ENCODE peak calls at places on chromosomes 12 and 14, in eight cellular contexts. One of them, this sample, is unnamed.

GRCh38 chr14:68983210-68983609 is 4.1 kb upstream of the ACTN1 start:
- DNase-seq in testis: no peak
- DNase-seq in adrenal gland: peak
- DNase-seq in A549: no peak
- DNase-seq in right lobe of liver: no peak
- DNase-seq in prostate gland: no peak
- DNase-seq in upper lobe of left lung: no peak
- DNase-seq in lower leg skin: no peak
- DNase-seq in this sample: no peak

GRCh38 chr12:1883513-1883912 is 34.9 kb downstream of the CACNA2D4 start:
- DNase-seq in testis: no peak
- DNase-seq in upper lobe of left lung: no peak
- DNase-seq in right lobe of liver: no peak
- DNase-seq in prostate gland: no peak
- DNase-seq in A549: no peak
- DNase-seq in lower leg skin: no peak
- DNase-seq in adrenal gland: no peak
- DNase-seq in this sample: no peak

GRCh38 chr14:50736932-50737419 is 68.9 kb upstream of the SAV1 start:
- DNase-seq in testis: peak
- DNase-seq in upper lobe of left lung: no peak
- DNase-seq in prostate gland: peak
- DNase-seq in adrenal gland: no peak
- DNase-seq in right lobe of liver: no peak
- DNase-seq in lower leg skin: no peak
- DNase-seq in A549: no peak
- DNase-seq in this sample: no peak

GRCh38 chr12:85281947-85282312 is 1.9 kb downstream of the ALX1 start:
- DNase-seq in testis: no peak
- DNase-seq in A549: no peak
- DNase-seq in upper lobe of left lung: no peak
- DNase-seq in adrenal gland: no peak
- DNase-seq in prostate gland: no peak
- DNase-seq in right lobe of liver: no peak
- DNase-seq in lower leg skin: no peak
- DNase-seq in this sample: no peak

GRCh38 chr14:91295851-91296796 is 51.6 kb upstream of the GPR68 start:
- DNase-seq in testis: no peak
- DNase-seq in A549: no peak
- DNase-seq in lower leg skin: no peak
- DNase-seq in right lobe of liver: no peak
- DNase-seq in prostate gland: no peak
- DNase-seq in upper lobe of left lung: no peak
- DNase-seq in adrenal gland: no peak
- DNase-seq in this sample: no peak

GRCh38 chr12:103884316-103884715 is 43.3 kb upstream of the NT5DC3 start:
- DNase-seq in A549: no peak
- DNase-seq in adrenal gland: peak
- DNase-seq in upper lobe of left lung: no peak
- DNase-seq in prostate gland: no peak
- DNase-seq in testis: peak
- DNase-seq in right lobe of liver: no peak
- DNase-seq in lower leg skin: no peak
- DNase-seq in this sample: no peak

GRCh38 chr12:121773011-121773777 is 20.3 kb downstream of the RHOF start:
- DNase-seq in right lobe of liver: peak
- DNase-seq in upper lobe of left lung: peak
- DNase-seq in adrenal gland: peak
- DNase-seq in lower leg skin: no peak
- DNase-seq in prostate gland: peak
- DNase-seq in A549: peak
- DNase-seq in testis: peak
- DNase-seq in this sample: no peak

GRCh38 chr14:93249128-93249831 is 42.2 kb downstream of the UBR7 start:
- DNase-seq in right lobe of liver: no peak
- DNase-seq in testis: no peak
- DNase-seq in A549: no peak
- DNase-seq in adrenal gland: no peak
- DNase-seq in prostate gland: no peak
- DNase-seq in upper lobe of left lung: no peak
- DNase-seq in lower leg skin: no peak
- DNase-seq in this sample: no peak

GRCh38 chr12:57740656-57741412 is 2.3 kb upstream of the AGAP2 start:
- DNase-seq in lower leg skin: no peak
- DNase-seq in prostate gland: no peak
- DNase-seq in testis: no peak
- DNase-seq in right lobe of liver: peak
- DNase-seq in upper lobe of left lung: no peak
- DNase-seq in adrenal gland: no peak
- DNase-seq in A549: no peak
- DNase-seq in this sample: no peak

GRCh38 chr14:104390941-104391901 is 188.3 kb upstream of the C14orf180 start:
- DNase-seq in lower leg skin: no peak
- DNase-seq in prostate gland: no peak
- DNase-seq in A549: no peak
- DNase-seq in right lobe of liver: no peak
- DNase-seq in adrenal gland: no peak
- DNase-seq in testis: peak
- DNase-seq in upper lobe of left lung: peak
- DNase-seq in this sample: peak

GRCh38 chr12:27865421-27865820 is 85.4 kb upstream of the MANSC4 start:
- DNase-seq in A549: no peak
- DNase-seq in lower leg skin: no peak
- DNase-seq in adrenal gland: no peak
- DNase-seq in right lobe of liver: no peak
- DNase-seq in prostate gland: no peak
- DNase-seq in upper lobe of left lung: no peak
- DNase-seq in testis: no peak
- DNase-seq in this sample: no peak

DNA sequence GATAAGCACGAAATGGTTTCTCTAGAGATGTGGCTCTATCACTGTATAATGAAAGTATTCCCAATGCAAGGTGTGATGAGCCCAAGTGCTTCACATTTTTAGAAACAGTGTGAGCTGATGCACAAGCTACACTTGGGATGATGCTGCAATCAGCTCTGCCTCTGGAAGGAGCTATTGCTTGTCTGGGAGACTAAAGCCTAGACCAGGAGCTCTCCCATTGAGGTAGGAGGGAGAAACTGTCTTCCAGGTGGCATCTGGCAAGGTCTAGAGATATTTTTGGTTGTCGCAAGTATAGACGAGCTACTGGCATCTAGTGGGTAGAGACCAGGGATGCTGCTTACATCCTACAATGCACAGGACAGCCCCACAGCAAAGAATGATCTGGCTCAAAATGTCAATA is 42.0 kb downstream of the HECTD4 start:
- DNase-seq in A549: no peak
- DNase-seq in prostate gland: no peak
- DNase-seq in lower leg skin: no peak
- DNase-seq in adrenal gland: no peak
- DNase-seq in testis: no peak
- DNase-seq in upper lobe of left lung: no peak
- DNase-seq in right lobe of liver: no peak
- DNase-seq in this sample: no peak
- TF ChIP-seq CTCF in A549: no peak
- TF ChIP-seq CTCF in prostate gland: no peak
- TF ChIP-seq CTCF in lower leg skin: no peak
- TF ChIP-seq CTCF in adrenal gland: no peak
- TF ChIP-seq CTCF in testis: no peak
- TF ChIP-seq CTCF in upper lobe of left lung: no peak
- TF ChIP-seq CTCF in right lobe of liver: no peak
- TF ChIP-seq CTCF in this sample: no peak

GRCh38 chr14:55272415-55272786 is 1.2 kb downstream of the FBXO34 start:
- DNase-seq in A549: no peak
- DNase-seq in upper lobe of left lung: no peak
- DNase-seq in right lobe of liver: no peak
- DNase-seq in adrenal gland: no peak
- DNase-seq in prostate gland: no peak
- DNase-seq in lower leg skin: no peak
- DNase-seq in testis: no peak
- DNase-seq in this sample: no peak

GRCh38 chr14:55274144-55274543 is 2.9 kb downstream of the FBXO34 start:
- DNase-seq in A549: no peak
- DNase-seq in adrenal gland: no peak
- DNase-seq in right lobe of liver: no peak
- DNase-seq in lower leg skin: no peak
- DNase-seq in prostate gland: no peak
- DNase-seq in testis: no peak
- DNase-seq in upper lobe of left lung: no peak
- DNase-seq in this sample: no peak

GRCh38 chr14:55270832-55271571 is at the start of gene FBXO34:
- DNase-seq in upper lobe of left lung: peak
- DNase-seq in testis: peak
- DNase-seq in A549: peak
- DNase-seq in prostate gland: peak
- DNase-seq in lower leg skin: peak
- DNase-seq in right lobe of liver: peak
- DNase-seq in adrenal gland: peak
- DNase-seq in this sample: peak

GRCh38 chr14:55272922-55273321 is 1.7 kb downstream of the FBXO34 start:
- DNase-seq in right lobe of liver: no peak
- DNase-seq in upper lobe of left lung: no peak
- DNase-seq in A549: no peak
- DNase-seq in testis: no peak
- DNase-seq in adrenal gland: no peak
- DNase-seq in prostate gland: no peak
- DNase-seq in lower leg skin: no peak
- DNase-seq in this sample: no peak

GRCh38 chr14:55271572-55272414 is 572 bp downstream of the FBXO34 start:
- DNase-seq in right lobe of liver: peak
- DNase-seq in A549: peak
- DNase-seq in prostate gland: peak
- DNase-seq in testis: peak
- DNase-seq in adrenal gland: peak
- DNase-seq in lower leg skin: peak
- DNase-seq in upper lobe of left lung: peak
- DNase-seq in this sample: peak
- TF ChIP-seq POLR2A in right lobe of liver: peak
- TF ChIP-seq POLR2A in A549: peak
- TF ChIP-seq POLR2A in prostate gland: peak
- TF ChIP-seq POLR2A in testis: no peak
- TF ChIP-seq POLR2A in adrenal gland: peak
- TF ChIP-seq POLR2A in lower leg skin: no peak
- TF ChIP-seq POLR2A in upper lobe of left lung: peak
- TF ChIP-seq POLR2A in this sample: peak

GRCh38 chr12:131833896-131834641 is 5.9 kb downstream of the MMP17 start:
- DNase-seq in right lobe of liver: no peak
- DNase-seq in A549: no peak
- DNase-seq in adrenal gland: no peak
- DNase-seq in upper lobe of left lung: peak
- DNase-seq in testis: no peak
- DNase-seq in prostate gland: no peak
- DNase-seq in lower leg skin: no peak
- DNase-seq in this sample: peak
- TF ChIP-seq CTCF in right lobe of liver: no peak
- TF ChIP-seq CTCF in A549: peak
- TF ChIP-seq CTCF in adrenal gland: no peak
- TF ChIP-seq CTCF in upper lobe of left lung: no peak
- TF ChIP-seq CTCF in testis: peak
- TF ChIP-seq CTCF in prostate gland: no peak
- TF ChIP-seq CTCF in lower leg skin: no peak
- TF ChIP-seq CTCF in this sample: no peak

GRCh38 chr14:103296987-103297386 is 37.0 kb upstream of the EIF5 start:
- DNase-seq in prostate gland: no peak
- DNase-seq in adrenal gland: no peak
- DNase-seq in right lobe of liver: no peak
- DNase-seq in upper lobe of left lung: peak
- DNase-seq in lower leg skin: no peak
- DNase-seq in A549: no peak
- DNase-seq in testis: no peak
- DNase-seq in this sample: no peak

GRCh38 chr14:103298620-103299019 is 35.4 kb upstream of the EIF5 start:
- DNase-seq in testis: no peak
- DNase-seq in right lobe of liver: no peak
- DNase-seq in adrenal gland: no peak
- DNase-seq in lower leg skin: no peak
- DNase-seq in A549: no peak
- DNase-seq in prostate gland: no peak
- DNase-seq in upper lobe of left lung: no peak
- DNase-seq in this sample: no peak

GRCh38 chr14:103302966-103303365 is 31.1 kb upstream of the EIF5 start:
- DNase-seq in right lobe of liver: no peak
- DNase-seq in upper lobe of left lung: no peak
- DNase-seq in adrenal gland: no peak
- DNase-seq in A549: no peak
- DNase-seq in lower leg skin: no peak
- DNase-seq in testis: no peak
- DNase-seq in prostate gland: no peak
- DNase-seq in this sample: no peak

GRCh38 chr14:103296007-103296406 is 38.0 kb upstream of the EIF5 start:
- DNase-seq in lower leg skin: no peak
- DNase-seq in adrenal gland: peak
- DNase-seq in prostate gland: no peak
- DNase-seq in testis: no peak
- DNase-seq in upper lobe of left lung: no peak
- DNase-seq in right lobe of liver: no peak
- DNase-seq in A549: no peak
- DNase-seq in this sample: no peak

DNA sequence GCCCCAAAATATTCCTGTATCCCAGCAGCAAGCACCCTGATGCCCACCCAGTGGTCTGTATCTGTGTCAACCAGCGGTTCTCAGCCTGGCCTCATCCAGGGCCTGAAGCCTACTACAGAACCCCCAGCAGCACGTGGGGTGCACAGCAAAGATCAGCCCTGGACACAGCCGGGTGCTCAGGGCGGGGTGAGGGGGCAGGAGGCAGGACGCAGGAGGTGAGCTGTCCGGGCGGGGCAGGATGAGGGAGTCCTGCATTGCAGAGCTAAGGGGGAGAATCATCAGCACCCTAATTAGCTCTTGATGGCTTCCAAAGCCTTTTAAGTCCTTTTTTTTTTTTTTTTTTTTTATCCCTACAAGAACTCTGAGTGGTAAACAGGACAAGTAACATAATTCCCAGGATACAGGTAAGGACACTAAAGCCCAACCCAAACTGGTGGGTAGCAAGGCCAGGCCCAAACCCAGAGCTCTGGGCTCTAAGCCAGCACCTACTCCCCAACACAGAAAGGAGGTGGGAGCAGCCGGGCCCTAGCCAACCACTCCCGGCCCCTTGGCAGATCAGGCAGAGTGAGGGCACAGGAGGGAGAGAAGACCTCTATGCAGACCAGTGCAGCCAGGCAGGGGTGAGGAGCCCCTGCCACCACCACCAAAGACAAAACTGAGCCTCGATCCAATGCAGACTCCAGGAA is 32.4 kb upstream of the EIF5 start:
- DNase-seq in upper lobe of left lung: peak
- DNase-seq in lower leg skin: no peak
- DNase-seq in testis: no peak
- DNase-seq in adrenal gland: no peak
- DNase-seq in A549: no peak
- DNase-seq in prostate gland: no peak
- DNase-seq in right lobe of liver: peak
- DNase-seq in this sample: no peak
- TF ChIP-seq POLR2A in upper lobe of left lung: no peak
- TF ChIP-seq POLR2A in lower leg skin: no peak
- TF ChIP-seq POLR2A in testis: no peak
- TF ChIP-seq POLR2A in adrenal gland: no peak
- TF ChIP-seq POLR2A in A549: no peak
- TF ChIP-seq POLR2A in prostate gland: no peak
- TF ChIP-seq POLR2A in right lobe of liver: no peak
- TF ChIP-seq POLR2A in this sample: no peak

This sample was measured in suprapubic skin.